ENCODE peak calls at places on chromosomes 13 and 19, in six cellular contexts. O, R, L, U, G and Q are unnamed samples.

GRCh38 chr13:23673867-23674605 is 103.8 kb downstream of the TNFRSF19 start:
- DNase-seq in U (no peak), O (no peak), R (no peak), L (no peak), G (no peak), Q (no peak)

GRCh38 chr19:6677924-6678689 is 8.1 kb upstream of the TNFSF14 start:
- DNase-seq in O (no peak), U (peak), L (peak), G (no peak), R (no peak), Q (no peak)

GRCh38 chr19:10780368-10780767 is 55.6 kb downstream of the TMED1 start:
- DNase-seq in O (no peak), G (peak), R (no peak), U (no peak), L (no peak), Q (no peak)

GRCh38 chr13:75258159-75258782 is 223.7 kb downstream of the TBC1D4 start:
- DNase-seq in G (no peak), U (peak), O (no peak), L (no peak), R (no peak), Q (no peak)

GRCh38 chr13:49046534-49046933 is 70.8 kb downstream of the FNDC3A start:
- DNase-seq in U (no peak), O (no peak), R (no peak), L (no peak), G (no peak), Q (no peak)

GRCh38 chr13:42412812-42413795 is 141.2 kb downstream of the AKAP11 start:
- DNase-seq in L (no peak), U (no peak), G (no peak), R (no peak), O (no peak), Q (no peak)

GRCh38 chr13:33472446-33472845 is 186.9 kb upstream of the STARD13 start:
- DNase-seq in G (no peak), O (no peak), U (no peak), L (no peak), R (no peak), Q (no peak)

GRCh38 chr19:15124572-15125231 is 17.5 kb downstream of the SYDE1 start:
- DNase-seq in U (peak), G (no peak), R (no peak), O (peak), L (no peak), Q (peak)

GRCh38 chr19:21321996-21322395 is 7.2 kb downstream of the ZNF708 start:
- DNase-seq in G (no peak), U (no peak), R (no peak), L (no peak), O (no peak), Q (no peak)

GRCh38 chr13:45393941-45394570 is 24.1 kb downstream of the SLC25A30 start:
- DNase-seq in R (peak), U (peak), G (peak), O (no peak), L (no peak), Q (no peak)

GRCh38 chr13:48653074-48654054 is at the start of gene CYSLTR2:
- DNase-seq in O (no peak), G (no peak), L (peak), R (peak), U (peak), Q (no peak)

GRCh38 chr13:99978781-99979452 is 2.7 kb upstream of the ZIC2 start:
- DNase-seq in O (no peak), U (peak), L (no peak), R (no peak), G (peak), Q (no peak)

GRCh38 chr13:101309014-101309619 is 107.2 kb downstream of the NALCN start:
- DNase-seq in U (no peak), R (no peak), O (no peak), G (no peak), L (no peak), Q (no peak)

GRCh38 chr19:41694831-41695635 is 7.0 kb upstream of the CEACAM7 start:
- DNase-seq in L (no peak), U (no peak), G (no peak), R (no peak), O (no peak), Q (no peak)

GRCh38 chr19:42284641-42285341 is 15.7 kb downstream of the CIC start:
- DNase-seq in R (no peak), G (no peak), U (peak), L (no peak), O (no peak), Q (no peak)

GRCh38 chr13:98528663-98529064 is 48.2 kb downstream of the STK24 start:
- DNase-seq in U (no peak), G (no peak), O (no peak), L (no peak), R (no peak), Q (no peak)

GRCh38 chr13:78712866-78713265 is 53.9 kb upstream of the OBI1 start:
- DNase-seq in R (no peak), U (no peak), G (no peak), L (no peak), O (no peak), Q (no peak)

GRCh38 chr19:48900477-48901452 is 653 bp downstream of the NUCB1 start:
- DNase-seq in O (no peak), L (no peak), R (peak), U (no peak), G (peak), Q (no peak)

GRCh38 chr19:33139165-33139564 is 7.3 kb downstream of the WDR88 start:
- DNase-seq in U (no peak), L (no peak), O (no peak), G (no peak), R (no peak), Q (no peak)

GRCh38 chr13:46045424-46045823 is 7.1 kb downstream of the ZC3H13 start:
- DNase-seq in G (no peak), U (no peak), O (no peak), L (no peak), R (no peak), Q (no peak)

GRCh38 chr13:104006625-104007061 is 940.4 kb upstream of the SLC10A2 start:
- DNase-seq in U (no peak), R (no peak), L (no peak), O (no peak), G (no peak), Q (no peak)

GRCh38 chr13:31192306-31192705 is 7.5 kb upstream of the B3GLCT start:
- DNase-seq in L (no peak), U (no peak), O (no peak), R (no peak), G (no peak), Q (peak)

GRCh38 chr19:43596842-43597461 is 557 bp downstream of the ZNF576 start:
- DNase-seq in L (no peak), G (no peak), O (no peak), R (no peak), U (no peak), Q (no peak)

GRCh38 chr19:35295792-35296462 is 4.0 kb downstream of the MAG start:
- DNase-seq in R (peak), U (no peak), L (no peak), G (no peak), O (peak), Q (no peak)

GRCh38 chr19:23554548-23554947 is 132.5 kb downstream of the ZNF675 start:
- DNase-seq in O (no peak), G (no peak), R (no peak), U (no peak), L (no peak), Q (no peak)

GRCh38 chr13:43662976-43663375 is 123.8 kb downstream of the ENOX1 start:
- DNase-seq in L (no peak), R (no peak), U (no peak), G (no peak), O (no peak), Q (no peak)

GRCh38 chr19:3880471-3881271 is at the start of gene ATCAY:
- DNase-seq in G (no peak), R (no peak), L (no peak), O (no peak), U (no peak), Q (no peak)

GRCh38 chr13:59780058-59780457 is 383.7 kb downstream of the DIAPH3 start:
- DNase-seq in G (no peak), U (no peak), L (no peak), O (no peak), R (no peak), Q (no peak)

GRCh38 chr19:5230730-5231555 is 109.7 kb downstream of the PTPRS start:
- DNase-seq in O (no peak), L (no peak), U (no peak), R (no peak), G (no peak), Q (no peak)

GRCh38 chr19:532578-533484 is 1.3 kb downstream of the CDC34 start:
- DNase-seq in G (peak), O (peak), R (peak), U (peak), L (no peak), Q (peak)

GRCh38 chr13:35475960-35476943 is at the start of gene MAB21L1:
- DNase-seq in R (no peak), O (no peak), L (no peak), G (peak), U (peak), Q (peak)
- H3K27ac ChIP-seq in R (no peak), O (no peak), L (no peak), G (peak), U (peak), Q (no peak)

DNA sequence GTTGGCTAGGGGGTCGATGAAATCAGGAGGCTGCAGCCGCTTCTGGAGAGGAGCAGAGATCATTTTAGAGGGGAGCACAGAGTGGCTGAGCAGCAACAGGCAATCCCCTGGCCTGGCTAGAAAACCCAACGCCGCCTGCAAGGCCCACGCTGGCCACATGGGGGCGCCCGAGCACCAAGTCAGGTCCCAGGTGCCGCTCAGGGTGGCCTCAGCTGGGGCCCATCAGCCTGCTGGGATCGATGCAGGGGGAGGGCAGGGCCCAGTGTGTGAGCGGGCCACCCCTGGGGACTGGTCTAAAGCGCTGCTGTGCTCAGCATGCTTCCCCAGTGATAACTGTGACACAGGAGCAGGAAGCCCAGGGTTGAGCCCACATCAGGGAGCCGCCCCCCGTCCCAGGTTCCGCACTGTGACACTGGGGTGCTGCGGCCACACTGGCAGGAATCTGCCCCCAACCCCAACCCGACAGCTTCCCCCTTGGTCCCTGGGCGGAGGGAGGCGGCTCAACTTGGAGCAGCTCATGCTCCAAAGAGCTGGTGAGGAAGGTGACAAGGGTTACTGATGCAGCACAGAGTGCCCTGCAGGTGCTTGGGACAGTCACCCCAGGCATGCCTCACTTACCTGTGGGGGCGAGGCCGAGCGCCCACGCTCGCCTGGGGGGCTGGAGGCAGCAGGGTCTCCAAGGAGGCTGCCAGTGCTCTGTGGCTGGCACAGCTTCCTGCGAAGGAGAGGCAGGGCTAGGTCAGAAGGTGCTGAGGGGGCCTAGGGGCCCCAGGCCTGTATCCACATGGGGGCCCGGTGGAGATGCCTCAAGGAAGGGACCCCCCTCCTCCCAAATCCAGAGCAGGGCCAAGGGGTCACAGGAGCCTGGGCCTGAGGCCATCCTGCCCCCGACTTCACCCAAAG is 13.3 kb upstream of the ISYNA1 start:
- DNase-seq in U (peak), R (peak), L (peak), G (peak), O (peak), Q (peak)
- H3K27ac ChIP-seq in U (no peak), R (no peak), L (no peak), G (no peak), O (no peak), Q (no peak)

DNA sequence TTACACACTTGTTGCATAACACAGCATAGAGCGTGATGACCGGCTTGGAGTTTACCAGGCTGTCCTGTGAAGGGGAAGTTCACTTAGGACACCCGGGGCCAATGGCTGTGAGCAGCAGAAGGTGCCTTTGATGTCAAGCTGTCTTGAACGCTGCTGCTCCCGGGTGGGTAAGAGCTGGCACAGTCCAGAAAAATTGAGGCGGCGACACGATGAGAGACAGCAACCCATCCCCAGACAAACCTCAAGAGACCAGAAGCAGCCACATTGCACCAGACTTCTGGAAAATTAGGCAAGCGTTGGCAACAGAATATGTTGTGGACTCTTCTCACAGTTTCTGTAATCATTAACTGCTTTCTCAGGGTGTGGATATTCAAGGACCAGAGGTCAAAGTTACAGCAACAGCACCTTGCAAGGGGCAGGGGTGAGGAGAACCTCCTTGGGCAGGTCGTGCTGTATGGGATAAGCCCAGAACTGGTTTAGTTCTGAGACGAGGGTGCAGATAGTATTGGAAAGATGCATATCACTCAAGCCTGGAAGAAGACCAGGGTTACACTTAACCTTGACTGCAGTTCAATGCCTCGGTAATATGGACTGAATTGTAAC is 10.1 kb downstream of the NFILZ start:
- DNase-seq in U (peak), L (no peak), G (no peak), R (no peak), O (no peak), Q (no peak)
- H3K27ac ChIP-seq in U (peak), L (no peak), G (no peak), R (no peak), O (no peak), Q (no peak)

GRCh38 chr13:110320645-110321044 is 13.6 kb downstream of the COL4A2 start:
- DNase-seq in G (no peak), U (no peak), O (no peak), R (no peak), L (no peak), Q (no peak)
- H3K27ac ChIP-seq in G (peak), U (peak), O (no peak), R (no peak), L (no peak), Q (no peak)

DNA sequence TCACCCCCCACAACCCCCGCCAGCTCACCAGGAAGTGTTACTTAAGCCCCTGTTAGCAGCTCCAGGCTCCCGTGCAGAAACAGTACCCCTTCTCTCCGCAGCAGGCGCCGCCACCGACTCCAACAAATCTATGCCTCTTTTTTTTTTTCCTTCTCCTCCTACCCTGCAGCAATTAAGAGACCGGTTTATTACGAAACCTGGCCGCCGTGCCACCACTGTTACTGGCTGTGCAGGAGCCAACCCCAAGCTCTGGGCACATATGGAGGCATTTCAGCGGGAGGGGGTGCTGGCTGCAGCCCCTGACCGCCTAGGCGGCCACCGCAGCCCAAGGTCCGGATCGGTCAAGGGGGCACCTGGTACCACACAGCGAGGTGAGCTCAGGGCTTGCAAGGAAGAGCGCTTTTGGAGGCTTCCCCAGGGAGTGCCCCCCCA is 2.4 kb downstream of the GADD45B start:
- DNase-seq in L (peak), G (peak), U (peak), R (peak), O (peak), Q (no peak)
- H3K27ac ChIP-seq in L (peak), G (peak), U (peak), R (peak), O (peak), Q (no peak)

DNA sequence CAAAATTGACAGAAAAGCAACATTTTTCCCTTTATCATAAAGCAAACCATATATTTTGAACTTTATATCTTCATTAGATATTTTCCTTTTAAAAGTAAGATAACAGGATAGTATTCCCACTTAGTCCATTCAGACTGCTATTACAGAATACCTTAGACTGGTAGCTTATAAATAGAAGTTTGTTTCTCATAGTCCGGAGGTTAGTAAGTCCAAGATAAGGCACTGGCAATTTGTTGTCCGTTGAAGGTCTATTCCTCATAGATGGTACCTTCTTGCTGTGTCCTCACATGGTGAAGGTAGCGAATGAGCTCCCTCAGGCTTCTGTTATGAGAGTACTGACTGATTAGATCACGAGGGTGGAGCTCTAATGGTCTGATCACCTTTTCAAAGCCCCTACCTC is 70.4 kb downstream of the ZMYM2 start:
- DNase-seq in L (no peak), R (no peak), G (no peak), O (no peak), U (no peak), Q (no peak)
- H3K27ac ChIP-seq in L (no peak), R (no peak), G (no peak), O (no peak), U (no peak), Q (no peak)